ENCODE peak calls at places on chromosomes 11 and 22, in nine cellular contexts. D is lower lobe of right lung, E is kidney, B is GM23338, J is fibroblast of lung, W is colonic mucosa, A is right atrium auricular region, T is mucosa of descending colon, X is tibial nerve. Z is an unnamed sample. For H3K4me1, the result is how much of the 10 kb centered on the place peaks cover.

GRCh38 chr11:122309262-122309925 is 193.4 kb upstream of the BLID start:
- DNase-seq in D (no peak), E (no peak), B (no peak), J (peak), W (no peak), A (no peak), T (no peak), X (no peak), Z (no peak)

GRCh38 chr11:119148855-119149370 is at the start of gene ABCG4:
- DNase-seq in D (peak), E (peak), B (peak), J (no peak), W (no peak), A (no peak), T (no peak), X (no peak), Z (no peak)

GRCh38 chr11:99934008-99934407 is 753.1 kb upstream of the ARHGAP42 start:
- DNase-seq in D (no peak), E (no peak), B (no peak), J (peak), W (no peak), A (no peak), T (no peak), X (no peak), Z (no peak)

GRCh38 chr11:10742460-10743208 is 8.4 kb upstream of the CTR9 start:
- DNase-seq in D (no peak), E (no peak), B (no peak), J (peak), W (peak), A (no peak), T (no peak), X (no peak), Z (peak)

GRCh38 chr22:37802310-37803194 is 5.2 kb upstream of the GCAT start:
- DNase-seq in D (peak), E (peak), B (peak), J (peak), W (peak), A (no peak), T (peak), X (peak), Z (peak)

GRCh38 chr22:46007003-46007847 is 30.3 kb upstream of the WNT7B start:
- DNase-seq in D (peak), E (peak), B (no peak), J (peak), W (no peak), A (peak), T (peak), X (no peak), Z (peak)

GRCh38 chr11:119363874-119364590 is 17.5 kb downstream of the USP2 start:
- DNase-seq in D (peak), E (peak), B (peak), J (peak), W (peak), A (no peak), T (peak), X (no peak), Z (peak)

GRCh38 chr11:112352907-112353306 is 92.2 kb upstream of the PLET1 start:
- DNase-seq in D (no peak), E (no peak), B (no peak), J (no peak), W (no peak), A (no peak), T (no peak), X (no peak), Z (no peak)

GRCh38 chr11:29432719-29433325 is 584.0 kb downstream of the KCNA4 start:
- DNase-seq in D (no peak), E (no peak), B (peak), J (no peak), W (no peak), A (no peak), T (no peak), X (no peak), Z (peak)

GRCh38 chr11:85180528-85180927 is 446.6 kb downstream of the DLG2 start:
- DNase-seq in D (no peak), E (no peak), B (no peak), J (no peak), W (no peak), A (no peak), T (no peak), X (no peak), Z (no peak)

GRCh38 chr11:85187992-85188391 is 439.2 kb downstream of the DLG2 start:
- DNase-seq in D (no peak), E (no peak), B (no peak), J (peak), W (no peak), A (no peak), T (no peak), X (no peak), Z (no peak)

DNA sequence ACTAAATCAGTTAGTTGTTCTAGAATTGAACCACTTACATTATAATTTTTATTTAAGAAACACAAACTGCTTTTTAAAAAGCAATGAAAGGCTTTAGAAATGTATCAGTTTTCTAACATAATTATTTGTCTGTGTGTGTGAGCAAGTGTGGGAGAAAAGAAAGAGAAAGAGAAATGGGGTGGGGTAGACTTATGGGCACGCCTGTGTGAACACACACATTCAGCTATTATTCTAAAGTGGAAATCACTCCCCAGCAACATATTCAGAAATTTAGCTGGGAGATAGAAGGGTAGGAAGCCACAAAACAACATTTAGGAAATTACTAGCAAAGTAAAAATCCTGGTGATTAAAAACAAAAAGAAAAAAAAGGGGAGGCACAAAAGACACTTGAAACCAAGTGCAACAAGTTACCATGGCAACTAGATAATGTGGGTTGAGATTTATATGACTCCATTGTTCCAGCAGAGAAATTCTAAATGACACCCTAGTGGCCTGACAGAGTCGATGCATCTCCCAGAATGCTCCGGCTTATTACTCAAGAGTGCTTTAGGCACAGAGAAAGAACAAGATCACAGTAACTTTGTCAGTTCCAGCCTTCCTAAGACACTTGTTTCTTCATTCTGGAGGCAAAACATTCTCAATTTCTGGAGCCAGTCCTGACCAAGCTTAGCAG is 444.6 kb downstream of the DLG2 start:
- DNase-seq in D (no peak), E (no peak), B (peak), J (peak), W (no peak), A (no peak), T (no peak), X (no peak), Z (peak)
- TF ChIP-seq CTCF in D (no peak), E (no peak), B (peak), J (peak), W (no peak), A (no peak), T (no peak), X (peak), Z (peak)

DNA sequence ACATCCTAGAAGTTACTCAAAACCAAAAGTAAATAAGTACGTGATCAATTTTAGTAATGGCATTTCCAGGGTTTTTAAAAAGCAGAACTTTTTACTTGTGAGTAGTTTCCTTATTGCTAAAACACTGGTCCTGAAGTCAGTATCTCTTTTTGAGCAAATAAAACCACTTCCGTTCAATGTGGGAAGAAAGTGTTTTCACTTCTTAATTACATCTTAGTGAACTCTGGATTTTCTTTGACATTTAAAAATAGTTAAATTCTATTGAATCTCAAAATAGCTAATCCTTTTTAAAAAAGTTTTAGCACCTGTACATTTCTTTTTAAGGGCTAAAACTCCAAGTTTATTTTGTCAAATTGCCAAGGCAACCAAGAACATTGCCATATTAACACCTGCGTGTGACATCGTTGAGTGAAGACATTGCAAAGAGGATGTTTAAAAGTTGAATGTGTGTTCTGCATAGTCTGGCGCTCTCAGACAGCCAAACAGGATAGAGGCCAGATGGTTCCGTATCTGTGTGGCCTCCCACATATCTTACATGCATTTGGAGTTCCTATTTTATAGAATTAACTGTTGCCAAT is 17.2 kb upstream of the OR5B21 start:
- DNase-seq in D (no peak), E (no peak), B (no peak), J (no peak), W (no peak), A (no peak), T (no peak), X (no peak), Z (no peak)
- H3K4me3 ChIP-seq in D (no peak), E (no peak), B (no peak), J (no peak), W (no peak), A (no peak), T (no peak), X (no peak), Z (no peak)

GRCh38 chr11:129317564-129317963 is 58.1 kb upstream of the BARX2 start:
- DNase-seq in D (no peak), E (no peak), B (no peak), J (no peak), W (peak), A (no peak), T (no peak), X (no peak), Z (no peak)
- H3K4me1 ChIP-seq in D (half or more), E (under half), B (under half), J (under half), W (under half), A (under half), T (under half), X (under half), Z (under half)

GRCh38 chr11:72697814-72698213 is 23.6 kb upstream of the PDE2A start:
- DNase-seq in D (no peak), E (peak), B (no peak), J (no peak), W (no peak), A (no peak), T (no peak), X (no peak), Z (no peak)

GRCh38 chr11:72692498-72693237 is 18.4 kb upstream of the PDE2A start:
- DNase-seq in D (no peak), E (peak), B (no peak), J (no peak), W (no peak), A (no peak), T (no peak), X (no peak), Z (no peak)

GRCh38 chr11:72696866-72697428 is 22.7 kb upstream of the PDE2A start:
- DNase-seq in D (no peak), E (peak), B (peak), J (no peak), W (peak), A (no peak), T (no peak), X (peak), Z (no peak)

GRCh38 chr11:72695354-72695753 is 21.1 kb upstream of the PDE2A start:
- DNase-seq in D (no peak), E (peak), B (no peak), J (no peak), W (no peak), A (no peak), T (no peak), X (no peak), Z (no peak)

DNA sequence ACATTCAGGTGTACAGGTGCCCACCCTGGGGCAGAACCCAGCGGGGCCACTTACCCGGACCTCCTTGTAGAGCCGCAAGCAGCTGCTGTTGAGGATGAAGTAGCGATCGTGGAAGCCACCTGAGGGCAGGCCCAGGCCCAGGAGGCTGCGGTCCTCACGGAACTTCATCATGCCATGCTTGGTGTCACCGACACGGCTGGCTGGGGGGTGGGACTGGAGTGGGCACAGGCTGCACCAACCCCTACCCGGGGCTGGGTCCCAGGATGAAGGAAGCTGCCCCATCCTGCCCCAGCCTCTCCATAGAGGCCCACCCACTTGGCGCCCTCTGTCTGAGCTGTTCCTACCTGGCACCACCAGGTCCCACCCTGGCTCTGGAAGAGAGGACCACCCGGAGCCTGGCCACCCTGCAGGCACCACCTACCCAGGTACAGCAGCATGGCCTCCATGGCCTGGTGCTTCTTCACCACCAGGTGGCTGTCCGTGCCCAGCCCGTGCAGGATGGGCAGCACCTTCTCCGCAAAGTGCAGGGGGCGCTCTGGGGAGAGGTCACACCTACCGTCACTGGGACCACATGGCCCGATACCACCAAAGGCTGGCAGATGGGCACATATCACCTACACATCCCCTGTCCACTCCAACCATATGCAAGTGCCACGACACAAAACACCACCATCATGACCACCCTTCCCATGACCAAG is 19.2 kb upstream of the PDE2A start:
- DNase-seq in D (no peak), E (peak), B (peak), J (no peak), W (no peak), A (no peak), T (no peak), X (no peak), Z (no peak)
- TF ChIP-seq CTCF in D (no peak), E (no peak), B (peak), J (no peak), W (no peak), A (no peak), T (no peak), X (no peak), Z (no peak)